ENCODE peak calls at places on chromosomes 2 and 18, in eight cellular contexts. P is ovary, S is K562, U is upper lobe of left lung, N is GM12878, W is SK-N-SH, V is suprapubic skin, R is A549. C is an unnamed sample.

GRCh38 chr2:9166579-9167392 is 39.8 kb upstream of the ASAP2 start:
- DNase-seq in P (no peak), S (no peak), U (no peak), N (no peak), W (no peak), V (no peak), R (no peak), C (no peak)

GRCh38 chr2:6538607-6539006 is 327.1 kb downstream of the CMPK2 start:
- DNase-seq in P (no peak), S (no peak), U (no peak), N (no peak), W (no peak), V (no peak), R (no peak), C (no peak)

GRCh38 chr2:205270689-205271088 is 411.6 kb upstream of the NRP2 start:
- DNase-seq in P (no peak), S (no peak), U (no peak), N (no peak), W (no peak), V (no peak), R (no peak), C (no peak)

GRCh38 chr2:237806334-237806733 is 7.8 kb downstream of the RBM44 start:
- DNase-seq in P (no peak), S (no peak), U (no peak), N (no peak), W (no peak), V (no peak), R (no peak), C (no peak)

GRCh38 chr2:45902379-45902778 is 250.9 kb downstream of the PRKCE start:
- DNase-seq in P (no peak), S (no peak), U (no peak), N (no peak), W (no peak), V (no peak), R (no peak), C (no peak)

GRCh38 chr18:32391126-32391525 is 79.6 kb downstream of the GAREM1 start:
- DNase-seq in P (no peak), S (no peak), U (no peak), N (no peak), W (no peak), V (no peak), R (no peak), C (no peak)

GRCh38 chr2:168849610-168850009 is 40.6 kb downstream of the SPC25 start:
- DNase-seq in P (peak; percentile 71), S (peak; percentile 47), U (no peak), N (no peak), W (peak; percentile 32), V (no peak), R (peak; percentile 55), C (peak; percentile 33)

GRCh38 chr2:41963661-41964525 is 83.9 kb upstream of the PKDCC start:
- DNase-seq in P (peak; percentile 83), S (no peak), U (no peak), N (no peak), W (peak; percentile 67), V (no peak), R (peak; percentile 77), C (no peak)

GRCh38 chr2:12455626-12456025 is 261.1 kb upstream of the TRIB2 start:
- DNase-seq in P (no peak), S (no peak), U (no peak), N (no peak), W (no peak), V (no peak), R (no peak), C (no peak)

GRCh38 chr2:208046686-208047085 is 21.4 kb upstream of the PLEKHM3 start:
- DNase-seq in P (no peak), S (no peak), U (no peak), N (no peak), W (no peak), V (no peak), R (no peak), C (no peak)

GRCh38 chr2:208039661-208040060 is 14.3 kb upstream of the PLEKHM3 start:
- DNase-seq in P (no peak), S (no peak), U (no peak), N (no peak), W (no peak), V (no peak), R (no peak), C (no peak)

GRCh38 chr2:208040199-208041171 is 15.2 kb upstream of the PLEKHM3 start:
- DNase-seq in P (peak; percentile 40), S (peak; percentile 54), U (no peak), N (no peak), W (peak; percentile 58), V (peak; percentile 75), R (peak; percentile 78), C (peak; percentile 72)

GRCh38 chr2:208042041-208042440 is 16.7 kb upstream of the PLEKHM3 start:
- DNase-seq in P (no peak), S (no peak), U (no peak), N (no peak), W (no peak), V (no peak), R (no peak), C (no peak)

GRCh38 chr2:208042450-208042849 is 17.1 kb upstream of the PLEKHM3 start:
- DNase-seq in P (no peak), S (no peak), U (no peak), N (no peak), W (no peak), V (no peak), R (no peak), C (no peak)
- TF ChIP-seq EP300 in P (no peak), S (no peak), U (no peak), N (no peak), W (no peak), V (no peak), R (no peak), C (no peak)

GRCh38 chr2:219494952-219495530 is 3.6 kb upstream of the GMPPA start:
- DNase-seq in P (no peak), S (no peak), U (no peak), N (no peak), W (no peak), V (no peak), R (no peak), C (no peak)
- TF ChIP-seq CTCF in P (no peak), S (no peak), U (no peak), N (no peak), W (no peak), V (peak; percentile 23), R (no peak), C (no peak)

GRCh38 chr2:43370146-43370545 is 143.7 kb upstream of the ZFP36L2 start:
- DNase-seq in P (no peak), S (no peak), U (no peak), N (no peak), W (no peak), V (no peak), R (no peak), C (no peak)

GRCh38 chr2:43368483-43369385 is 142.3 kb upstream of the ZFP36L2 start:
- DNase-seq in P (no peak), S (no peak), U (no peak), N (no peak), W (no peak), V (no peak), R (no peak), C (no peak)

GRCh38 chr2:43363086-43363485 is 136.7 kb upstream of the ZFP36L2 start:
- DNase-seq in P (no peak), S (no peak), U (no peak), N (no peak), W (no peak), V (no peak), R (no peak), C (no peak)

GRCh38 chr2:43370705-43371104 is 144.3 kb upstream of the ZFP36L2 start:
- DNase-seq in P (no peak), S (no peak), U (no peak), N (no peak), W (no peak), V (no peak), R (no peak), C (no peak)

DNA sequence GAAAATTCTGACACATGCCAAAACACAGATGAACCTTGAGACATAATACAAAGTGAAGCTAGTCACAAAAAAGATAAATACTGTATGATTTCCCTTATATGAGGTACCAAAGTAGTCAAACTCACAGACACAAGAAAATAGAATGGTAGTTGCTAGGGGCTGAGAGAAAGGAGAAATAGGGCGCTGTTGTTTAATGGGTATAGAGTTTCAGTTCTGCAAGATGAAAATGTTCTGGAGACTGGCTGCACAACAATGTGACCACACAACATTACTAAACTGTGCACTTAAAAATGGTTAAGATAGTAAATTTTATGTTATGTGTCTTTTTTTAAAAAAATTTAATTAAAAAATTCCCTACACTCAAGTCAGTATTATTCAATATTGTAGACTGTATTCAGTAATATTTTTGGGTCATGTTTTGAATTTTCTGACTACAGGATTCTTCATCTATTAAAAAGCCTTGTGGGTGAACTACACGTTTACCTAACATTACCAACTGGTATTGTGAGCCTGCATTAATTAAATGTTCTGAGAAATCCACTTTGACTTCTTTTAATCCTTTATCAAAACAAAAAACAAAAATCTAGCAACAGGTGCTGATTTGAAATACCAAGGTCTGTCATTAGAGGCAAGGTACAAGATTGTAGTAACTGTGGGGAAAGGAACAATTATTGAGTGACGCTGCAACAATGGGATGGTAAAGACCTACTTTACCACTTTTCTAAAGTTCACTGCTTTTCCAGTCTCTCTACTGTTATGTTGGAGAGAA is 140.8 kb upstream of the ZFP36L2 start:
- DNase-seq in P (no peak), S (no peak), U (no peak), N (no peak), W (no peak), V (no peak), R (no peak), C (no peak)
- TF ChIP-seq EP300 in P (no peak), S (no peak), U (no peak), N (no peak), W (no peak), V (no peak), R (no peak), C (no peak)

DNA sequence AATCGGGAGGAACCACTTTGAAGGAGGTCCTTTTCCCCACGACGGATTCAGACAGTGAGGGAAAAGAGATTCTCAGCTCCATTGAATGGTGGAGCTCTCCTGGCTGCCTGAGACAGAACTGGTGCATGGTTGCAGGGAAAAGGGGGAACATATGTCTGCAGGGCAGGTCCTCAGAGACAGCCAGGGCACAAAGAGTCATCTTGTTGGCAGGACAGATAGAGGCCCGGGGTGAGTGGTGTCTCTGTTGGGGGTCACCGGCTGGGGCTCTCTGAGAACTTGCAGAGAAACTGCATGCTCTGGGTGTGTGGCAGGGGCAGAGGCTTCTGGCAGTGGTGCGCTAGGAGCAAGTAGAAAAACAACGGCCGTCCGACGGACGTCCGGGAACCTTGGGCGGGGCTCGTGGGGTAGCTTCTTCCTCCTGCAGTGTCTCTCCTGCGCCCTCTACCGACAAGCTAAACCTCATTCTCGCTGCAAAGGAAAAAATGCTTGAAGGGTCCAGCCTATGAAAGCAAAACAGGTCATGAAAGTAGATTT is 94.3 kb downstream of the CDCA7 start:
- DNase-seq in P (no peak), S (peak; percentile 65), U (peak; percentile 59), N (peak; percentile 34), W (peak; percentile 77), V (peak; percentile 83), R (peak; percentile 90), C (peak; percentile 84)
- TF ChIP-seq CTCF in P (no peak), S (peak; percentile 87), U (peak; percentile 60), N (peak; percentile 56), W (peak; percentile 73), V (peak; percentile 35), R (peak; percentile 78), C (peak; percentile 58)